ENCODE peak calls at places on chromosomes 1 and 21, in six cellular contexts. J, A, X, U, W and P are unnamed samples.

GRCh38 chr1:169109561-169110134 is 3.2 kb downstream of the ATP1B1 start:
- DNase-seq in J (no peak), X (peak), A (no peak), U (peak), W (no peak), P (peak)

GRCh38 chr21:36550761-36551160 is 70.8 kb upstream of the CLDN14 start:
- DNase-seq in X (no peak), J (no peak), A (no peak), W (no peak), U (no peak), P (no peak)

GRCh38 chr1:235511470-235512240 is 7.4 kb upstream of the B3GALNT2 start:
- DNase-seq in U (no peak), X (no peak), A (no peak), J (no peak), W (no peak), P (peak)

GRCh38 chr1:206864939-206865671 is at the start of gene IL20:
- DNase-seq in A (peak), J (peak), X (peak), W (peak), U (peak), P (peak)

GRCh38 chr21:45589686-45590245 is 47.5 kb upstream of the SLC19A1 start:
- DNase-seq in U (no peak), A (no peak), W (no peak), J (no peak), X (no peak), P (no peak)

GRCh38 chr1:53771648-53772047 is 32.7 kb upstream of the GLIS1 start:
- DNase-seq in W (no peak), A (peak), X (no peak), J (peak), U (no peak), P (no peak)

GRCh38 chr1:177849130-177849529 is 120.7 kb downstream of the SEC16B start:
- DNase-seq in A (no peak), X (no peak), J (no peak), U (no peak), W (no peak), P (no peak)

GRCh38 chr1:158043232-158043631 is 49.8 kb downstream of the KIRREL1 start:
- DNase-seq in W (peak), X (no peak), J (no peak), A (no peak), U (no peak), P (peak)

GRCh38 chr21:35208810-35209517 is 159.9 kb upstream of the RUNX1 start:
- DNase-seq in W (no peak), J (no peak), X (no peak), A (no peak), U (no peak), P (no peak)

GRCh38 chr1:57254006-57254405 is 169.9 kb downstream of the DAB1 start:
- DNase-seq in J (no peak), U (no peak), X (no peak), W (no peak), A (no peak), P (no peak)

GRCh38 chr21:37983336-37984095 is 67.3 kb upstream of the KCNJ6 start:
- DNase-seq in W (no peak), J (no peak), U (peak), X (no peak), A (peak), P (no peak)

GRCh38 chr1:1000357-1001056 is 610 bp upstream of the HES4 start:
- DNase-seq in J (no peak), W (peak), U (peak), A (peak), X (peak), P (peak)

GRCh38 chr1:170668301-170668789 is 4.4 kb downstream of the PRRX1 start:
- DNase-seq in X (no peak), U (no peak), J (no peak), W (peak), A (no peak), P (no peak)

GRCh38 chr1:9413143-9413876 is 120.6 kb downstream of the SPSB1 start:
- DNase-seq in J (peak), X (peak), U (peak), W (no peak), A (peak), P (peak)

GRCh38 chr1:230127105-230128054 is 60.3 kb downstream of the GALNT2 start:
- DNase-seq in X (no peak), J (no peak), W (no peak), U (no peak), A (no peak), P (no peak)

GRCh38 chr1:97668945-97669344 is 251.9 kb downstream of the DPYD start:
- DNase-seq in W (no peak), U (peak), X (no peak), J (no peak), A (peak), P (peak)

GRCh38 chr1:218760601-218761570 is 412.8 kb upstream of the LYPLAL1 start:
- DNase-seq in J (no peak), W (no peak), U (no peak), A (no peak), X (no peak), P (no peak)

GRCh38 chr1:51960262-51960661 is 30.2 kb downstream of the RAB3B start:
- DNase-seq in A (no peak), X (no peak), J (no peak), W (no peak), U (no peak), P (no peak)

GRCh38 chr1:245108909-245109308 is 45.9 kb upstream of the KIF26B start:
- DNase-seq in X (no peak), J (no peak), A (no peak), U (no peak), W (no peak), P (no peak)

GRCh38 chr21:26941436-26941835 is 25.5 kb downstream of the ADAMTS5 start:
- DNase-seq in X (no peak), J (no peak), W (no peak), A (no peak), U (no peak), P (no peak)

GRCh38 chr1:66576645-66577044 is 42.7 kb downstream of the SGIP1 start:
- DNase-seq in U (no peak), A (no peak), X (peak), J (no peak), W (no peak), P (peak)

GRCh38 chr1:167715653-167716302 is 6.0 kb upstream of the MPZL1 start:
- DNase-seq in U (no peak), A (peak), X (no peak), W (no peak), J (no peak), P (peak)

GRCh38 chr21:34065015-34065414 is 8.4 kb upstream of the MRPS6 start:
- DNase-seq in U (no peak), A (peak), W (no peak), J (no peak), X (no peak), P (no peak)

GRCh38 chr1:248393050-248393449 is 9.8 kb upstream of the OR2T1 start:
- DNase-seq in W (no peak), J (no peak), X (no peak), A (no peak), U (no peak), P (no peak)

GRCh38 chr1:208203127-208203847 is 40.9 kb downstream of the PLXNA2 start:
- DNase-seq in W (no peak), X (peak), U (no peak), J (no peak), A (no peak), P (no peak)